ENCODE peak calls at places on chromosomes 7 and 10, in six cellular contexts. Q is naive B cell; O is A172; T is amygdala; H is activated CD4-positive, alpha-beta T cell treated with anti-CD3 and anti-CD28 coated beads for 24 hours; Z is NCI-H446 treated with DMSO at 0.1 percent for 48 hours. R is an unnamed sample.

GRCh38 chr7:36070230-36070629 is 82.8 kb upstream of the EEPD1 start:
- DNase-seq in Q (no peak), O (no peak), T (no peak), H (no peak), Z (no peak), R (no peak)

GRCh38 chr7:47266799-47267198 is 315.1 kb downstream of the TNS3 start:
- DNase-seq in Q (no peak), O (peak; percentile 55), T (no peak), H (no peak), Z (no peak), R (no peak)

GRCh38 chr7:101506531-101506930 is 122.6 kb downstream of the MYL10 start:
- DNase-seq in Q (no peak), O (no peak), T (no peak), H (no peak), Z (no peak), R (no peak)

GRCh38 chr7:22821702-22822485 is 755 bp downstream of the TOMM7 start:
- DNase-seq in Q (no peak), O (peak; percentile 14), T (no peak), H (no peak), Z (no peak), R (no peak)

GRCh38 chr7:103856929-103857328 is 132.5 kb downstream of the RELN start:
- DNase-seq in Q (no peak), O (no peak), T (no peak), H (no peak), Z (no peak), R (no peak)

GRCh38 chr7:2607122-2607912 is 24.5 kb upstream of the TTYH3 start:
- DNase-seq in Q (no peak), O (no peak), T (no peak), H (no peak), Z (peak; percentile 59), R (no peak)

GRCh38 chr10:86651631-86652331 is 2.6 kb upstream of the OPN4 start:
- DNase-seq in Q (no peak), O (no peak), T (no peak), H (no peak), Z (no peak), R (no peak)

GRCh38 chr10:47354162-47354561 is 6.0 kb downstream of the RBP3 start:
- DNase-seq in Q (no peak), O (no peak), T (no peak), H (no peak), Z (no peak), R (no peak)